ENCODE peak calls at places on chromosome 12, in eight cellular contexts. E is fibroblast of lung, G is fibroblast of villous mesenchyme, C is AG10803, O is foreskin fibroblast, A is body of pancreas, I is left ventricle myocardium inferior, V is BJ. Y is an unnamed sample.

GRCh38 chr12:92715625-92716024 is 12.8 kb downstream of the PLEKHG7 start:
- DNase-seq in E (no peak), G (no peak), C (no peak), O (no peak), A (no peak), I (no peak), V (no peak), Y (no peak)

GRCh38 chr12:129594098-129594497 is 309.7 kb downstream of the TMEM132D start:
- DNase-seq in E (no peak), G (no peak), C (no peak), O (no peak), A (no peak), I (no peak), V (no peak), Y (no peak)

GRCh38 chr12:133129368-133130037 is 571 bp downstream of the ZNF891 start:
- DNase-seq in E (peak), G (peak), C (peak), O (no peak), A (no peak), I (no peak), V (no peak), Y (no peak)

GRCh38 chr12:31324116-31324844 is 1.7 kb downstream of the SINHCAF start:
- DNase-seq in E (peak), G (peak), C (peak), O (peak), A (peak), I (peak), V (no peak), Y (peak)

GRCh38 chr12:76883151-76883550 is 4.3 kb upstream of the CSRP2 start:
- DNase-seq in E (peak), G (peak), C (peak), O (peak), A (no peak), I (no peak), V (no peak), Y (no peak)

GRCh38 chr12:71440393-71441349 is 1.1 kb downstream of the LGR5 start:
- DNase-seq in E (no peak), G (no peak), C (no peak), O (peak), A (peak), I (no peak), V (no peak), Y (no peak)

GRCh38 chr12:87231818-87232217 is 797.4 kb downstream of the C12orf50 start:
- DNase-seq in E (peak), G (peak), C (no peak), O (no peak), A (no peak), I (no peak), V (no peak), Y (no peak)

GRCh38 chr12:26113194-26113654 is 11.6 kb downstream of the BHLHE41 start:
- DNase-seq in E (no peak), G (no peak), C (no peak), O (no peak), A (peak), I (no peak), V (no peak), Y (peak)

GRCh38 chr12:107450541-107450940 is 235.1 kb upstream of the PWP1 start:
- DNase-seq in E (no peak), G (no peak), C (no peak), O (no peak), A (no peak), I (no peak), V (no peak), Y (no peak)

GRCh38 chr12:93003540-93004239 is 74.6 kb upstream of the EEA1 start:
- DNase-seq in E (peak), G (peak), C (no peak), O (no peak), A (no peak), I (no peak), V (no peak), Y (no peak)

GRCh38 chr12:103279444-103279843 is 216.3 kb downstream of the C12orf42 start:
- DNase-seq in E (no peak), G (no peak), C (no peak), O (no peak), A (no peak), I (no peak), V (no peak), Y (no peak)

GRCh38 chr12:65510584-65511050 is 232.1 kb downstream of the MSRB3 start:
- DNase-seq in E (peak), G (no peak), C (no peak), O (no peak), A (peak), I (peak), V (no peak), Y (peak)

GRCh38 chr12:14769462-14769836 is 33.8 kb downstream of the WBP11 start:
- DNase-seq in E (peak), G (peak), C (peak), O (peak), A (peak), I (peak), V (no peak), Y (no peak)

GRCh38 chr12:131210506-131211278 is 257.0 kb downstream of the ADGRD1 start:
- DNase-seq in E (no peak), G (no peak), C (no peak), O (no peak), A (no peak), I (no peak), V (no peak), Y (no peak)

GRCh38 chr12:144650-145284 is 69.2 kb downstream of the SLC6A12 start:
- DNase-seq in E (no peak), G (no peak), C (no peak), O (no peak), A (no peak), I (no peak), V (no peak), Y (no peak)

GRCh38 chr12:106764738-106765137 is 9.7 kb upstream of the RIC8B start:
- DNase-seq in E (peak), G (peak), C (no peak), O (no peak), A (no peak), I (no peak), V (no peak), Y (no peak)

GRCh38 chr12:32989705-32990104 is 93.1 kb upstream of the PKP2 start:
- DNase-seq in E (no peak), G (peak), C (no peak), O (no peak), A (no peak), I (no peak), V (no peak), Y (no peak)

GRCh38 chr12:52629251-52630103 is 11.1 kb upstream of the KRT73 start:
- DNase-seq in E (no peak), G (no peak), C (no peak), O (no peak), A (no peak), I (no peak), V (no peak), Y (no peak)

GRCh38 chr12:52628111-52628507 is 9.8 kb upstream of the KRT73 start:
- DNase-seq in E (no peak), G (no peak), C (no peak), O (no peak), A (no peak), I (no peak), V (no peak), Y (no peak)

GRCh38 chr12:52627395-52628110 is 9.2 kb upstream of the KRT73 start:
- DNase-seq in E (no peak), G (no peak), C (no peak), O (no peak), A (no peak), I (no peak), V (no peak), Y (no peak)

GRCh38 chr12:52630104-52630500 is 11.7 kb upstream of the KRT73 start:
- DNase-seq in E (no peak), G (no peak), C (no peak), O (no peak), A (no peak), I (no peak), V (no peak), Y (no peak)

DNA sequence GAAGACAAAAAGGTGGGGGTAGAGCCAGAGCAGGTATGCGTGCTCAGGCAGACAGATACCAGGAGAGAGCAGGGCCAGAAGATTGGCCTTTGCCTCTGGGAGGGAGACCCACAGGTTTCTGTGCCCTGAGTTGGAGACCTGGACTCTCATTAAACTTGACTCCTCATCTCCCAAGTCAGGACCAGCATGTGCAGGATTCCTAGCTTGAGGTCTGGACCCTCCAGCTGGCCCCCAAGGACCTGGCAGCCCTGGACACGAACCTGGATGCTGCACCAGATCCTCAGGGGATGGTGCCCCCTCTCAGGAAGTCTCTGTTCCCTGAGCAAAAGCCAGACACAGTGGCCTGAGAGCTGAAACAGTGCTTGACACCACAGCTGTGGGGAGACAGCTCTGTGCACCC is 10.5 kb upstream of the KRT73 start:
- DNase-seq in E (no peak), G (no peak), C (no peak), O (no peak), A (no peak), I (no peak), V (no peak), Y (no peak)
- H3K4me3 ChIP-seq in E (no peak), G (no peak), C (no peak), O (no peak), A (no peak), I (no peak), V (no peak), Y (no peak)

GRCh38 chr12:117100251-117100650 is 1.0 kb upstream of the TESC start:
- DNase-seq in E (peak), G (peak), C (no peak), O (no peak), A (no peak), I (no peak), V (no peak), Y (no peak)
- TF ChIP-seq CTCF in E (peak), G (peak), C (peak), O (peak), A (peak), I (peak), V (peak), Y (no peak)

GRCh38 chr12:48994224-48995060 is 4.7 kb downstream of the DDN start:
- DNase-seq in E (no peak), G (no peak), C (no peak), O (no peak), A (no peak), I (no peak), V (no peak), Y (no peak)

GRCh38 chr12:48997719-48998496 is 1.3 kb downstream of the DDN start:
- DNase-seq in E (no peak), G (no peak), C (no peak), O (no peak), A (no peak), I (no peak), V (no peak), Y (no peak)

GRCh38 chr12:48996794-48997718 is 2.1 kb downstream of the DDN start:
- DNase-seq in E (peak), G (peak), C (peak), O (peak), A (peak), I (peak), V (no peak), Y (peak)

GRCh38 chr12:48993787-48994186 is 5.4 kb downstream of the DDN start:
- DNase-seq in E (no peak), G (no peak), C (no peak), O (no peak), A (no peak), I (no peak), V (no peak), Y (no peak)

GRCh38 chr12:48995061-48995879 is 3.9 kb downstream of the DDN start:
- DNase-seq in E (peak), G (peak), C (peak), O (peak), A (peak), I (peak), V (no peak), Y (peak)
- H3K4me3 ChIP-seq in E (no peak), G (peak), C (peak), O (peak), A (no peak), I (peak), V (no peak), Y (peak)

GRCh38 chr12:91419809-91420208 is 237.2 kb upstream of the DCN start:
- DNase-seq in E (peak), G (no peak), C (no peak), O (no peak), A (no peak), I (no peak), V (no peak), Y (no peak)

GRCh38 chr12:91422107-91422506 is 239.5 kb upstream of the DCN start:
- DNase-seq in E (no peak), G (no peak), C (no peak), O (no peak), A (no peak), I (no peak), V (no peak), Y (no peak)

GRCh38 chr12:91414636-91415035 is 232.0 kb upstream of the DCN start:
- DNase-seq in E (no peak), G (no peak), C (no peak), O (no peak), A (no peak), I (no peak), V (no peak), Y (no peak)

GRCh38 chr12:91417649-91418048 is 235.0 kb upstream of the DCN start:
- DNase-seq in E (no peak), G (no peak), C (no peak), O (no peak), A (no peak), I (no peak), V (no peak), Y (no peak)

GRCh38 chr12:91418691-91419090 is 236.1 kb upstream of the DCN start:
- DNase-seq in E (no peak), G (no peak), C (no peak), O (no peak), A (no peak), I (no peak), V (no peak), Y (no peak)
- TF ChIP-seq CTCF in E (no peak), G (no peak), C (no peak), O (no peak), A (no peak), I (no peak), V (no peak), Y (no peak)

GRCh38 chr12:125610971-125611370 is 545.7 kb downstream of the AACS start:
- DNase-seq in E (no peak), G (peak), C (no peak), O (no peak), A (no peak), I (no peak), V (no peak), Y (no peak)
- H3K4me3 ChIP-seq in E (no peak), G (no peak), C (no peak), O (no peak), A (no peak), I (no peak), V (no peak), Y (no peak)

DNA sequence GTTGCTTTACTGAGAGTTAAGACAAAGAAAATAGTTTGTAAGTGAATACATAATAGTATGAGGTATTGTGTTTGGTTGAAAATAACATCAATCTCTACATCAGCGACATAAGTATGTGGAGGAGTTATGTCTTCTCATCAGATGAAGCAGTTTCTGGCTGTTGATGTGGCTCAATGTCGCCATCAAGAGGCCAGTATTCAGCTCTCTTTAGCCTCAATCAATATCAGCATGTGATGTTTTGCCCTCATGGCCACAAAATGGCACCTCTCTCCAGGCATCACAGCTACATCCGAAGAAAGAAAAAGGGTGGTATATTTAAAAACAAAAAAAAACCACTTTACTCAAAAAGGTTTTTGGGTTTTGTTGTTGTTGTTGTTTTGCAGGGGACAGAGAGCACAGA is 302.3 kb upstream of the TMEM132C start:
- DNase-seq in E (no peak), G (peak), C (peak), O (no peak), A (no peak), I (no peak), V (no peak), Y (no peak)
- TF ChIP-seq CTCF in E (no peak), G (peak), C (peak), O (peak), A (no peak), I (peak), V (peak), Y (no peak)

GRCh38 chr12:80681287-80681686 is 26.1 kb upstream of the MYF6 start:
- DNase-seq in E (no peak), G (no peak), C (no peak), O (no peak), A (no peak), I (no peak), V (no peak), Y (no peak)
- H3K4me3 ChIP-seq in E (no peak), G (no peak), C (no peak), O (no peak), A (no peak), I (no peak), V (no peak), Y (no peak)

DNA sequence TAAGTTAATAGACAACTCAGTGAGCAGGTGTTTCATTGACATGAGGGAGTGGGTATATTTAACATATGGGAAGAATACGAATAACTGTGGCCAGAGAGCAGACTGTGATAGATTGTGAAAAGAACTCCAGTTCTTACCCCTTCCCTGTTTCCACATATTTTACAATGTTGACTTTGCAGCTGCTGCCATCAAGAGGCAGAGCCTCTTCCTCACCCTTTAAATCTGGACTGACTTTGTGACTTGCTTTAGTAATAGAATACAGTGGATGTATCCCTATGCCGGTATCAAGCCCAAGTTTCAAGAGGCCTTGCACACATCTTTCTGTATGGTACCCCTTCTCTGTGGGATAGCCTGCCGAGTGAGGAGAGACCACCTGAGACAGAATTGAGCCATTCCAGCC is 356.7 kb downstream of the ETNK1 start:
- DNase-seq in E (peak), G (peak), C (peak), O (peak), A (no peak), I (no peak), V (no peak), Y (no peak)
- TF ChIP-seq CTCF in E (no peak), G (peak), C (peak), O (no peak), A (no peak), I (peak), V (peak), Y (no peak)

DNA sequence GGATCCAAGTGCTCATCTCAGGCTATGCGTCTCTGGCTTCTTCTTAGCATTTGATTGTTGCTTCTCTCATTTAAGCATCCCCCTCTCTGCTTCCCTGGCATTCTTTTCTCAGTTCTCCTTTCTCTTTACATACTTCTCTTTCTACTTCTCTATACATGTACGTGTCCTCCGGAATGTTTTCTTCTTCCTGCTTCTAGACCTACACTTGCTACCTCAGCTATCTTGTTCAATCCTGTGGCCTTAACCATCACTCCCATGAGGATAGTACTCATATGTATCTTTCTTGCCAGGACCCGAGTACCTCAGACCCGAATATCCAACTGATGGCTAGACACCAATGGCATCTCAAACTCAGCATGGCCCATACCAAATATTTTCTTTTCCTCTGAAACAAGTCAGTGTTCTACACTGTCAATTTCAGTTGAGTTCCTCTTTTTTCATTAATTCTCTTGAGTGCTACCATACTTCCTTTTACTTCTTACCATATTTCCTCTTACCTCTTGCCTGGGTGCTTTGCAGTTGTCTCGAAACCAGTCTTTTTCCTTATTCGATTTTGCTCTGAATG is 115.1 kb upstream of the SLC38A2 start:
- DNase-seq in E (no peak), G (no peak), C (no peak), O (no peak), A (no peak), I (no peak), V (no peak), Y (no peak)
- H3K4me3 ChIP-seq in E (no peak), G (no peak), C (no peak), O (no peak), A (no peak), I (no peak), V (no peak), Y (no peak)